ENCODE peak calls at places on chromosome 9, in ten cellular contexts. F, T, X, E, I, O, N, V, H and Q are unnamed samples.

GRCh38 chr9:108830292-108830691 is 25.5 kb downstream of the ACTL7B start:
- DNase-seq in F (no peak), T (no peak), X (no peak), E (no peak), I (no peak), O (no peak), N (no peak), V (no peak), H (no peak), Q (no peak)

GRCh38 chr9:129225815-129226214 is 47.8 kb upstream of the IER5L start:
- DNase-seq in F (no peak), T (peak; percentile 83), X (peak; percentile 82), E (no peak), I (no peak), O (peak; percentile 63), N (no peak), V (peak; percentile 47), H (peak; percentile 57), Q (no peak)

GRCh38 chr9:98410185-98410697 is 154.8 kb upstream of the TBC1D2 start:
- DNase-seq in F (peak; percentile 12), T (peak; percentile 22), X (peak; percentile 10), E (peak; percentile 34), I (no peak), O (no peak), N (no peak), V (peak; percentile 33), H (no peak), Q (peak; percentile 28)

GRCh38 chr9:13443380-13444271 is 164.1 kb upstream of the MPDZ start:
- DNase-seq in F (no peak), T (peak; percentile 15), X (no peak), E (peak; percentile 81), I (no peak), O (no peak), N (no peak), V (peak; percentile 22), H (no peak), Q (no peak)

GRCh38 chr9:86854898-86855523 is 92.3 kb downstream of the GAS1 start:
- DNase-seq in F (no peak), T (no peak), X (no peak), E (peak; percentile 3), I (no peak), O (no peak), N (no peak), V (peak; percentile 22), H (no peak), Q (no peak)

GRCh38 chr9:123335227-123335985 is 20.6 kb upstream of the CRB2 start:
- DNase-seq in F (no peak), T (no peak), X (no peak), E (no peak), I (no peak), O (no peak), N (no peak), V (peak; percentile 40), H (no peak), Q (no peak)

GRCh38 chr9:91978739-91979414 is 28.8 kb upstream of the ROR2 start:
- DNase-seq in F (no peak), T (no peak), X (peak; percentile 43), E (peak; percentile 11), I (no peak), O (no peak), N (no peak), V (peak; percentile 32), H (peak; percentile 27), Q (no peak)

GRCh38 chr9:109903515-109904138 is 123.6 kb downstream of the PALM2AKAP2 start:
- DNase-seq in F (peak; percentile 74), T (peak; percentile 29), X (peak; percentile 70), E (peak; percentile 68), I (no peak), O (peak; percentile 80), N (no peak), V (peak; percentile 76), H (peak; percentile 88), Q (peak; percentile 76)

GRCh38 chr9:21570643-21571275 is 88.6 kb upstream of the IFNE start:
- DNase-seq in F (no peak), T (no peak), X (no peak), E (no peak), I (no peak), O (no peak), N (no peak), V (no peak), H (no peak), Q (no peak)

GRCh38 chr9:134966270-134966669 is 48.6 kb upstream of the FCN1 start:
- DNase-seq in F (no peak), T (no peak), X (no peak), E (no peak), I (no peak), O (no peak), N (no peak), V (no peak), H (no peak), Q (no peak)

GRCh38 chr9:121698627-121699270 is 47.3 kb downstream of the DAB2IP start:
- DNase-seq in F (peak; percentile 22), T (no peak), X (no peak), E (no peak), I (no peak), O (peak; percentile 11), N (no peak), V (peak; percentile 48), H (no peak), Q (no peak)

GRCh38 chr9:112033237-112034215 is 136.9 kb downstream of the UGCG start:
- DNase-seq in F (no peak), T (no peak), X (no peak), E (no peak), I (no peak), O (no peak), N (no peak), V (no peak), H (peak; percentile 79), Q (no peak)

GRCh38 chr9:134381671-134382505 is 55.6 kb downstream of the RXRA start:
- DNase-seq in F (peak; percentile 46), T (peak; percentile 61), X (peak; percentile 70), E (no peak), I (no peak), O (peak; percentile 55), N (no peak), V (no peak), H (peak; percentile 62), Q (no peak)

GRCh38 chr9:114308361-114308950 is 14.4 kb upstream of the ORM1 start:
- DNase-seq in F (no peak), T (no peak), X (no peak), E (no peak), I (no peak), O (no peak), N (no peak), V (peak; percentile 6), H (no peak), Q (no peak)

GRCh38 chr9:137457406-137458193 is 1.5 kb downstream of the NSMF start:
- DNase-seq in F (no peak), T (no peak), X (no peak), E (no peak), I (no peak), O (no peak), N (no peak), V (no peak), H (no peak), Q (no peak)

GRCh38 chr9:131395027-131395744 is 1.3 kb downstream of the PRRC2B start:
- DNase-seq in F (peak; percentile 91), T (no peak), X (peak; percentile 46), E (no peak), I (no peak), O (peak; percentile 88), N (no peak), V (peak; percentile 30), H (peak; percentile 81), Q (no peak)

GRCh38 chr9:135062254-135062653 is 25.2 kb upstream of the OLFM1 start:
- DNase-seq in F (no peak), T (no peak), X (no peak), E (no peak), I (no peak), O (no peak), N (no peak), V (no peak), H (no peak), Q (no peak)

GRCh38 chr9:95556521-95556920 is 39.8 kb upstream of the PTCH1 start:
- DNase-seq in F (no peak), T (no peak), X (no peak), E (no peak), I (no peak), O (no peak), N (no peak), V (no peak), H (no peak), Q (no peak)

GRCh38 chr9:86176468-86176867 is 77.1 kb upstream of the GOLM1 start:
- DNase-seq in F (no peak), T (no peak), X (no peak), E (no peak), I (no peak), O (no peak), N (no peak), V (peak; percentile 19), H (no peak), Q (no peak)

GRCh38 chr9:34500623-34501267 is 22.0 kb downstream of the ENHO start:
- DNase-seq in F (peak; percentile 80), T (peak; percentile 48), X (peak; percentile 38), E (peak; percentile 55), I (no peak), O (peak; percentile 76), N (peak; percentile 65), V (peak; percentile 68), H (peak; percentile 70), Q (peak; percentile 40)

GRCh38 chr9:15307523-15307841 is 466 bp upstream of the TTC39B start:
- DNase-seq in F (no peak), T (no peak), X (no peak), E (no peak), I (no peak), O (no peak), N (no peak), V (no peak), H (no peak), Q (no peak)

GRCh38 chr9:130239741-130240241 is 25.8 kb upstream of the HMCN2 start:
- DNase-seq in F (peak; percentile 28), T (no peak), X (no peak), E (no peak), I (no peak), O (no peak), N (no peak), V (no peak), H (peak; percentile 69), Q (no peak)

GRCh38 chr9:132978451-132979087 is at the start of gene GFI1B:
- DNase-seq in F (no peak), T (no peak), X (peak; percentile 40), E (no peak), I (no peak), O (no peak), N (no peak), V (no peak), H (no peak), Q (no peak)

GRCh38 chr9:82882133-82882532 is 180.8 kb downstream of the RASEF start:
- DNase-seq in F (no peak), T (no peak), X (no peak), E (no peak), I (no peak), O (no peak), N (no peak), V (no peak), H (no peak), Q (no peak)

GRCh38 chr9:74942801-74943200 is 9.9 kb downstream of the C9orf40 start:
- DNase-seq in F (no peak), T (no peak), X (peak; percentile 52), E (no peak), I (no peak), O (peak; percentile 17), N (no peak), V (no peak), H (no peak), Q (peak; percentile 32)